ENCODE peak calls at places on chromosomes 2 and 18, in eight cellular contexts. One of them, this sample, is unnamed.

GRCh38 chr2:36963106-36963505 is 3.2 kb downstream of the STRN start:
- DNase-seq in lower lobe of right lung: no peak
- DNase-seq in transverse colon: no peak
- DNase-seq in epithelial cell of esophagus: peak
- DNase-seq in psoas muscle: no peak
- DNase-seq in epithelial cell of proximal tubule: no peak
- DNase-seq in mucosa of descending colon: no peak
- DNase-seq in IMR-90: no peak
- DNase-seq in this sample: no peak

GRCh38 chr18:830315-830901 is 18.4 kb upstream of the YES1 start:
- DNase-seq in psoas muscle: no peak
- DNase-seq in lower lobe of right lung: no peak
- DNase-seq in transverse colon: no peak
- DNase-seq in epithelial cell of esophagus: peak
- DNase-seq in mucosa of descending colon: no peak
- DNase-seq in IMR-90: peak
- DNase-seq in epithelial cell of proximal tubule: no peak
- DNase-seq in this sample: no peak

GRCh38 chr2:160752475-160753330 is 259.1 kb upstream of the RBMS1 start:
- DNase-seq in epithelial cell of esophagus: peak
- DNase-seq in transverse colon: no peak
- DNase-seq in epithelial cell of proximal tubule: no peak
- DNase-seq in psoas muscle: no peak
- DNase-seq in lower lobe of right lung: no peak
- DNase-seq in IMR-90: peak
- DNase-seq in mucosa of descending colon: no peak
- DNase-seq in this sample: no peak

GRCh38 chr2:65724752-65725151 is 292.4 kb upstream of the SPRED2 start:
- DNase-seq in epithelial cell of esophagus: peak
- DNase-seq in mucosa of descending colon: no peak
- DNase-seq in epithelial cell of proximal tubule: no peak
- DNase-seq in IMR-90: no peak
- DNase-seq in psoas muscle: no peak
- DNase-seq in lower lobe of right lung: no peak
- DNase-seq in transverse colon: no peak
- DNase-seq in this sample: no peak

GRCh38 chr2:15126373-15126772 is 434.8 kb downstream of the NBAS start:
- DNase-seq in psoas muscle: no peak
- DNase-seq in mucosa of descending colon: no peak
- DNase-seq in transverse colon: no peak
- DNase-seq in epithelial cell of esophagus: no peak
- DNase-seq in IMR-90: no peak
- DNase-seq in lower lobe of right lung: no peak
- DNase-seq in epithelial cell of proximal tubule: no peak
- DNase-seq in this sample: no peak

GRCh38 chr18:79544386-79544963 is 135.1 kb upstream of the CTDP1 start:
- DNase-seq in transverse colon: no peak
- DNase-seq in IMR-90: no peak
- DNase-seq in psoas muscle: peak
- DNase-seq in mucosa of descending colon: no peak
- DNase-seq in epithelial cell of esophagus: no peak
- DNase-seq in epithelial cell of proximal tubule: no peak
- DNase-seq in lower lobe of right lung: peak
- DNase-seq in this sample: peak

GRCh38 chr2:98809116-98809515 is 78.2 kb upstream of the MGAT4A start:
- DNase-seq in IMR-90: no peak
- DNase-seq in lower lobe of right lung: no peak
- DNase-seq in psoas muscle: no peak
- DNase-seq in mucosa of descending colon: no peak
- DNase-seq in epithelial cell of proximal tubule: no peak
- DNase-seq in transverse colon: no peak
- DNase-seq in epithelial cell of esophagus: no peak
- DNase-seq in this sample: no peak

GRCh38 chr2:10452334-10452733 is 4.2 kb upstream of the ODC1 start:
- DNase-seq in IMR-90: peak
- DNase-seq in mucosa of descending colon: peak
- DNase-seq in epithelial cell of esophagus: peak
- DNase-seq in psoas muscle: no peak
- DNase-seq in epithelial cell of proximal tubule: no peak
- DNase-seq in lower lobe of right lung: peak
- DNase-seq in transverse colon: peak
- DNase-seq in this sample: peak

GRCh38 chr2:71455741-71456569 is 2.6 kb downstream of the DYSF start:
- DNase-seq in epithelial cell of esophagus: no peak
- DNase-seq in IMR-90: no peak
- DNase-seq in psoas muscle: no peak
- DNase-seq in mucosa of descending colon: no peak
- DNase-seq in lower lobe of right lung: no peak
- DNase-seq in transverse colon: no peak
- DNase-seq in epithelial cell of proximal tubule: no peak
- DNase-seq in this sample: no peak

GRCh38 chr2:212709287-212709686 is 170.7 kb upstream of the ERBB4 start:
- DNase-seq in psoas muscle: no peak
- DNase-seq in mucosa of descending colon: no peak
- DNase-seq in lower lobe of right lung: no peak
- DNase-seq in transverse colon: no peak
- DNase-seq in epithelial cell of esophagus: peak
- DNase-seq in epithelial cell of proximal tubule: peak
- DNase-seq in IMR-90: peak
- DNase-seq in this sample: no peak

GRCh38 chr2:234587341-234588053 is 90.6 kb upstream of the ARL4C start:
- DNase-seq in epithelial cell of esophagus: no peak
- DNase-seq in epithelial cell of proximal tubule: no peak
- DNase-seq in transverse colon: no peak
- DNase-seq in lower lobe of right lung: no peak
- DNase-seq in IMR-90: peak
- DNase-seq in mucosa of descending colon: no peak
- DNase-seq in psoas muscle: no peak
- DNase-seq in this sample: no peak

GRCh38 chr2:201383156-201383555 is 26.0 kb upstream of the FLACC1 start:
- DNase-seq in psoas muscle: no peak
- DNase-seq in transverse colon: no peak
- DNase-seq in epithelial cell of esophagus: peak
- DNase-seq in mucosa of descending colon: peak
- DNase-seq in epithelial cell of proximal tubule: no peak
- DNase-seq in IMR-90: no peak
- DNase-seq in lower lobe of right lung: no peak
- DNase-seq in this sample: no peak

GRCh38 chr18:10797882-10798281 is 272.1 kb downstream of the NAPG start:
- DNase-seq in mucosa of descending colon: no peak
- DNase-seq in epithelial cell of proximal tubule: no peak
- DNase-seq in lower lobe of right lung: no peak
- DNase-seq in transverse colon: no peak
- DNase-seq in IMR-90: no peak
- DNase-seq in epithelial cell of esophagus: no peak
- DNase-seq in psoas muscle: no peak
- DNase-seq in this sample: no peak

GRCh38 chr18:24111936-24112335 is 26.9 kb upstream of the CABYR start:
- DNase-seq in lower lobe of right lung: no peak
- DNase-seq in mucosa of descending colon: no peak
- DNase-seq in transverse colon: no peak
- DNase-seq in epithelial cell of esophagus: no peak
- DNase-seq in psoas muscle: no peak
- DNase-seq in epithelial cell of proximal tubule: no peak
- DNase-seq in IMR-90: no peak
- DNase-seq in this sample: no peak

GRCh38 chr18:24112874-24113615 is 25.8 kb upstream of the CABYR start:
- DNase-seq in IMR-90: peak
- DNase-seq in mucosa of descending colon: no peak
- DNase-seq in lower lobe of right lung: no peak
- DNase-seq in psoas muscle: no peak
- DNase-seq in epithelial cell of esophagus: peak
- DNase-seq in epithelial cell of proximal tubule: peak
- DNase-seq in transverse colon: no peak
- DNase-seq in this sample: peak

GRCh38 chr18:24115628-24116027 is 23.2 kb upstream of the CABYR start:
- DNase-seq in IMR-90: no peak
- DNase-seq in epithelial cell of proximal tubule: no peak
- DNase-seq in lower lobe of right lung: no peak
- DNase-seq in mucosa of descending colon: no peak
- DNase-seq in epithelial cell of esophagus: no peak
- DNase-seq in psoas muscle: no peak
- DNase-seq in transverse colon: no peak
- DNase-seq in this sample: no peak

GRCh38 chr18:24114924-24115549 is 23.8 kb upstream of the CABYR start:
- DNase-seq in IMR-90: peak
- DNase-seq in mucosa of descending colon: no peak
- DNase-seq in lower lobe of right lung: no peak
- DNase-seq in epithelial cell of esophagus: no peak
- DNase-seq in epithelial cell of proximal tubule: no peak
- DNase-seq in psoas muscle: no peak
- DNase-seq in transverse colon: no peak
- DNase-seq in this sample: no peak

GRCh38 chr18:24112464-24112863 is 26.4 kb upstream of the CABYR start:
- DNase-seq in lower lobe of right lung: no peak
- DNase-seq in epithelial cell of proximal tubule: no peak
- DNase-seq in transverse colon: no peak
- DNase-seq in IMR-90: no peak
- DNase-seq in psoas muscle: no peak
- DNase-seq in epithelial cell of esophagus: no peak
- DNase-seq in mucosa of descending colon: no peak
- DNase-seq in this sample: no peak
- H3K4me3 ChIP-seq in lower lobe of right lung: no peak
- H3K4me3 ChIP-seq in epithelial cell of proximal tubule: no peak
- H3K4me3 ChIP-seq in transverse colon: no peak
- H3K4me3 ChIP-seq in IMR-90: no peak
- H3K4me3 ChIP-seq in psoas muscle: no peak
- H3K4me3 ChIP-seq in epithelial cell of esophagus: no peak
- H3K4me3 ChIP-seq in mucosa of descending colon: no peak
- H3K4me3 ChIP-seq in this sample: no peak

GRCh38 chr2:197297262-197297661 is 13.3 kb downstream of the ANKRD44 start:
- DNase-seq in IMR-90: no peak
- DNase-seq in epithelial cell of esophagus: no peak
- DNase-seq in lower lobe of right lung: no peak
- DNase-seq in epithelial cell of proximal tubule: no peak
- DNase-seq in transverse colon: no peak
- DNase-seq in mucosa of descending colon: no peak
- DNase-seq in psoas muscle: no peak
- DNase-seq in this sample: no peak

GRCh38 chr2:197300139-197300538 is 10.4 kb downstream of the ANKRD44 start:
- DNase-seq in lower lobe of right lung: no peak
- DNase-seq in transverse colon: no peak
- DNase-seq in IMR-90: no peak
- DNase-seq in psoas muscle: no peak
- DNase-seq in epithelial cell of proximal tubule: no peak
- DNase-seq in mucosa of descending colon: no peak
- DNase-seq in epithelial cell of esophagus: peak
- DNase-seq in this sample: no peak

GRCh38 chr2:197297772-197298318 is 12.7 kb downstream of the ANKRD44 start:
- DNase-seq in mucosa of descending colon: no peak
- DNase-seq in lower lobe of right lung: no peak
- DNase-seq in epithelial cell of proximal tubule: no peak
- DNase-seq in psoas muscle: no peak
- DNase-seq in epithelial cell of esophagus: no peak
- DNase-seq in transverse colon: no peak
- DNase-seq in IMR-90: no peak
- DNase-seq in this sample: no peak

GRCh38 chr2:197296861-197297260 is 13.7 kb downstream of the ANKRD44 start:
- DNase-seq in psoas muscle: no peak
- DNase-seq in mucosa of descending colon: no peak
- DNase-seq in epithelial cell of esophagus: no peak
- DNase-seq in epithelial cell of proximal tubule: no peak
- DNase-seq in IMR-90: no peak
- DNase-seq in lower lobe of right lung: no peak
- DNase-seq in transverse colon: no peak
- DNase-seq in this sample: no peak

GRCh38 chr2:197298609-197299008 is 12.0 kb downstream of the ANKRD44 start:
- DNase-seq in epithelial cell of esophagus: no peak
- DNase-seq in epithelial cell of proximal tubule: no peak
- DNase-seq in IMR-90: no peak
- DNase-seq in transverse colon: no peak
- DNase-seq in mucosa of descending colon: no peak
- DNase-seq in psoas muscle: no peak
- DNase-seq in lower lobe of right lung: no peak
- DNase-seq in this sample: no peak
- H3K4me3 ChIP-seq in epithelial cell of esophagus: no peak
- H3K4me3 ChIP-seq in epithelial cell of proximal tubule: no peak
- H3K4me3 ChIP-seq in IMR-90: no peak
- H3K4me3 ChIP-seq in transverse colon: no peak
- H3K4me3 ChIP-seq in mucosa of descending colon: no peak
- H3K4me3 ChIP-seq in psoas muscle: no peak
- H3K4me3 ChIP-seq in lower lobe of right lung: no peak
- H3K4me3 ChIP-seq in this sample: no peak

GRCh38 chr2:219285894-219286425 is 6.8 kb downstream of the DNAJB2 start:
- DNase-seq in mucosa of descending colon: no peak
- DNase-seq in IMR-90: peak
- DNase-seq in epithelial cell of proximal tubule: no peak
- DNase-seq in lower lobe of right lung: no peak
- DNase-seq in transverse colon: no peak
- DNase-seq in epithelial cell of esophagus: peak
- DNase-seq in psoas muscle: no peak
- DNase-seq in this sample: no peak
- H3K4me3 ChIP-seq in mucosa of descending colon: no peak
- H3K4me3 ChIP-seq in IMR-90: no peak
- H3K4me3 ChIP-seq in epithelial cell of proximal tubule: no peak
- H3K4me3 ChIP-seq in lower lobe of right lung: no peak
- H3K4me3 ChIP-seq in transverse colon: no peak
- H3K4me3 ChIP-seq in epithelial cell of esophagus: no peak
- H3K4me3 ChIP-seq in psoas muscle: no peak
- H3K4me3 ChIP-seq in this sample: no peak

DNA sequence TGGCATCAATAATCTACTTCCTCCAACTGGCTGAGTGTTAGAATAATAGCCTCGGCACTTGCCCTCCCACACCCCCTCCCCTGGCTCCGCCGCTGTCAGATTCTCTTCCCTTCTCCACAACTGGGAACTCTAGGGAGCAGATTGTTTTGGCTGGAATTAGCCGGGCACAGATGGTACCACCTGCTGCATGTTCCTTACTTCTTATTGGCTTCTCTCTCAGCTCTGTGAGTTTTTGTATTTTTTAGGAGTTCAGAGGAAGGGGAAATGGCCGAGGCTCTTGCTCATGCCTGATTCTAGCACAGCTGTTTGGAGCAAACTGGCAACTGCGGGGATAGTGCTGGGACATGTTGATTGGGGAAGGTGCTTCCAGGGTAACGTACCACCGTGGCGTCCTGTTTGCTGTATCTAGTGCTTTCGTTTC is 140.0 kb downstream of the ZEB2 start:
- DNase-seq in mucosa of descending colon: no peak
- DNase-seq in IMR-90: no peak
- DNase-seq in lower lobe of right lung: peak
- DNase-seq in psoas muscle: peak
- DNase-seq in transverse colon: no peak
- DNase-seq in epithelial cell of esophagus: no peak
- DNase-seq in epithelial cell of proximal tubule: no peak
- DNase-seq in this sample: no peak
- H3K4me3 ChIP-seq in mucosa of descending colon: no peak
- H3K4me3 ChIP-seq in IMR-90: no peak
- H3K4me3 ChIP-seq in lower lobe of right lung: peak
- H3K4me3 ChIP-seq in psoas muscle: peak
- H3K4me3 ChIP-seq in transverse colon: no peak
- H3K4me3 ChIP-seq in epithelial cell of esophagus: no peak
- H3K4me3 ChIP-seq in epithelial cell of proximal tubule: peak
- H3K4me3 ChIP-seq in this sample: no peak

This sample was measured in Peyer's patch.